ENCODE peak calls at places on chromosomes 5 and 9, in four cellular contexts. G is K562, Y is H1, T is HepG2. Q is an unnamed sample.

GRCh38 chr5:158538506-158539074 is 561.1 kb downstream of the EBF1 start:
- DNase-seq in G (no peak), Y (peak), T (no peak), Q (no peak)

GRCh38 chr5:128376577-128376976 is 161.5 kb downstream of the FBN2 start:
- DNase-seq in G (no peak), T (no peak), Y (no peak), Q (no peak)

GRCh38 chr9:74772126-74772525 is 115.6 kb downstream of the TRPM6 start:
- DNase-seq in Y (no peak), T (no peak), G (no peak), Q (no peak)

GRCh38 chr5:179362355-179362754 is 17.1 kb upstream of the ADAMTS2 start:
- DNase-seq in Y (no peak), G (no peak), T (no peak), Q (no peak)

GRCh38 chr9:73149371-73150067 is 2.1 kb upstream of the ANXA1 start:
- DNase-seq in T (no peak), G (peak), Y (no peak), Q (peak)

GRCh38 chr5:122600924-122601323 is 174.0 kb upstream of the SNX2 start:
- DNase-seq in G (no peak), Y (no peak), T (no peak), Q (no peak)

GRCh38 chr9:127838375-127839078 is 15.9 kb downstream of the ENG start:
- DNase-seq in Y (no peak), T (no peak), G (no peak), Q (peak)

GRCh38 chr5:167339205-167339604 is 952.2 kb upstream of the WWC1 start:
- DNase-seq in T (no peak), G (no peak), Y (no peak), Q (no peak)

GRCh38 chr5:16889203-16889971 is 46.7 kb downstream of the MYO10 start:
- DNase-seq in Y (no peak), T (no peak), G (no peak), Q (peak)

GRCh38 chr9:95174038-95174437 is 143.5 kb downstream of the FANCC start:
- DNase-seq in T (no peak), Y (no peak), G (no peak), Q (no peak)

GRCh38 chr5:127867006-127867788 is 164.0 kb downstream of the CCDC192 start:
- DNase-seq in G (no peak), T (no peak), Y (no peak), Q (no peak)

GRCh38 chr9:3508531-3509374 is 17.0 kb downstream of the RFX3 start:
- DNase-seq in G (no peak), Y (no peak), T (no peak), Q (peak)

GRCh38 chr5:51383494-51384081 is 340 bp downstream of the ISL1 start:
- DNase-seq in T (no peak), Y (no peak), G (no peak), Q (no peak)

GRCh38 chr9:134908524-134909364 is 9.0 kb downstream of the FCN1 start:
- DNase-seq in T (no peak), Y (no peak), G (no peak), Q (no peak)

GRCh38 chr5:36073595-36074216 is 7.0 kb upstream of the UGT3A2 start:
- DNase-seq in T (peak), Y (peak), G (no peak), Q (no peak)

GRCh38 chr5:82274343-82275266 is 3.5 kb downstream of the RPS23 start:
- DNase-seq in Y (no peak), T (no peak), G (peak), Q (peak)

GRCh38 chr5:54320256-54320655 is 9.9 kb upstream of the ARL15 start:
- DNase-seq in T (no peak), Y (no peak), G (no peak), Q (no peak)

GRCh38 chr5:120396186-120396585 is 67.9 kb upstream of the PRR16 start:
- DNase-seq in T (no peak), Y (no peak), G (no peak), Q (no peak)

GRCh38 chr5:131810510-131811249 is 13.9 kb upstream of the FNIP1 start:
- DNase-seq in T (peak), Y (no peak), G (no peak), Q (no peak)
- TF ChIP-seq PHF8 in T (no peak), Y (no peak), G (no peak), Q (no peak)

GRCh38 chr9:121284733-121285451 is 16.9 kb downstream of the GSN start:
- DNase-seq in Y (no peak), G (no peak), T (no peak), Q (no peak)
- TF ChIP-seq PHF8 in Y (no peak), G (no peak), T (no peak), Q (no peak)

DNA sequence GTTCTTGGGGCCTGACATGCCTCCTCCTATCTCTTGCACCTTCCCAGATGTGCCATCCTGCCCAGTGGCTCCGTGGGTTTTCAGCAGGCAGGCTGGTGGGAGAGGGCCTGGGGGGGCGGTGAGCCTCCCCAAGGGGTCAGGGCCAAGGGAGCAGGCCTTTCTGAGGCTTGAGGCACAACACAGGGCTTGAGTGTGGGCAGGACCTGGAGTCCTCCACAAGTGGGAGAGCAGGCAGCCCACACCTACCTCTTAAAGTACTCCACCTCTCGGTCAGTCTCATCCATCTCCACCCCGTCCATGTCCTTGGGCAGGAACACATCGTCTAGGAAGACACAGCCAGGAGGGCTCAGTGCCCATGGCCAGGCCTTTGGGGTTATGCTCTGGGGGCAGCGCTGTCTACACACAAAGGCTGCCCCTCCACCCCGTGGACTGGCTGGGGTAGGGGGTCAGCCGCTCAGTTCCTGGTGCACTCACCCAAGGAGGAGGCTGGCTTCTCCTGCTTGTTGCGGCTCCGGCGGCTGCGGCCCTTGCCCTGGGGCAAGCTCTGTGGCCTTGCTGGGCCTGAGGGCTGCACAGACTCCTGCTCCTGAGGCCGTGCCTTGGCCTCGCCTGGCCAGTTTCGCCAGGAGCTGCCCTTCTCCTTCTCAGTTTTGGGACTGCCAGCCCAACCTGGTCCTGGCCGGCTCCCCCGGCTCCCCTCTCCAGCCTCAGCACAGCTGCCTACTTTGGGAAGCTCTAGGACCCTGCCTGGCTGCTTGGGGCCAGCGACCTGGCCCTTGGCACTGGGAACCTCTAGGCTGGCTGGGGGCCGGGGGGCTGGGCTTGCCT is 7.2 kb upstream of the DDX41 start:
- DNase-seq in Y (no peak), T (no peak), G (no peak), Q (no peak)
- TF ChIP-seq PHF8 in Y (no peak), T (no peak), G (no peak), Q (no peak)

GRCh38 chr9:26856413-26857032 is 36.1 kb downstream of the CAAP1 start:
- DNase-seq in G (peak), Y (no peak), T (peak), Q (peak)
- TF ChIP-seq PHF8 in G (no peak), Y (no peak), T (no peak), Q (no peak)

GRCh38 chr5:159576902-159577301 is 246.6 kb upstream of the IL12B start:
- DNase-seq in T (no peak), G (no peak), Y (no peak), Q (no peak)
- TF ChIP-seq PHF8 in T (no peak), G (no peak), Y (no peak), Q (no peak)